ENCODE peak calls at places on chromosomes 1 and 21, in nine cellular contexts. One of them, this sample, is unnamed.

GRCh38 chr1:61378498-61379180 is 296.3 kb downstream of the NFIA start:
- DNase-seq in IMR-90: no peak
- DNase-seq in uterus: no peak
- DNase-seq in stomach: no peak
- DNase-seq in A549: no peak
- DNase-seq in HL-60: no peak
- DNase-seq in HFFc6: no peak
- DNase-seq in foreskin fibroblast: no peak
- DNase-seq in neural crest cell: no peak
- DNase-seq in this sample: no peak

GRCh38 chr1:162899422-162900168 is 38.6 kb upstream of the CCDC190 start:
- DNase-seq in IMR-90: peak; percentile 94
- DNase-seq in uterus: no peak
- DNase-seq in stomach: no peak
- DNase-seq in A549: no peak
- DNase-seq in HL-60: no peak
- DNase-seq in HFFc6: peak; percentile 95
- DNase-seq in foreskin fibroblast: peak; percentile 82
- DNase-seq in neural crest cell: no peak
- DNase-seq in this sample: no peak

GRCh38 chr21:40335689-40336088 is 468.5 kb downstream of the PCP4 start:
- DNase-seq in IMR-90: no peak
- DNase-seq in uterus: no peak
- DNase-seq in stomach: no peak
- DNase-seq in A549: no peak
- DNase-seq in HL-60: no peak
- DNase-seq in HFFc6: no peak
- DNase-seq in foreskin fibroblast: no peak
- DNase-seq in neural crest cell: no peak
- DNase-seq in this sample: no peak

GRCh38 chr1:245873068-245873467 is 634.0 kb downstream of the SMYD3 start:
- DNase-seq in IMR-90: peak; percentile 68
- DNase-seq in uterus: no peak
- DNase-seq in stomach: no peak
- DNase-seq in A549: no peak
- DNase-seq in HL-60: no peak
- DNase-seq in HFFc6: no peak
- DNase-seq in foreskin fibroblast: no peak
- DNase-seq in neural crest cell: no peak
- DNase-seq in this sample: no peak

GRCh38 chr1:156062189-156062588 is 1.2 kb downstream of the RAB25 start:
- DNase-seq in IMR-90: peak; percentile 36
- DNase-seq in uterus: no peak
- DNase-seq in stomach: peak; percentile 40
- DNase-seq in A549: no peak
- DNase-seq in HL-60: no peak
- DNase-seq in HFFc6: peak; percentile 19
- DNase-seq in foreskin fibroblast: no peak
- DNase-seq in neural crest cell: no peak
- DNase-seq in this sample: no peak

GRCh38 chr1:109793486-109794318 is 30.0 kb upstream of the EPS8L3 start:
- DNase-seq in IMR-90: peak; percentile 81
- DNase-seq in uterus: peak; percentile 61
- DNase-seq in stomach: peak; percentile 30
- DNase-seq in A549: no peak
- DNase-seq in HL-60: peak; percentile 39
- DNase-seq in HFFc6: peak; percentile 78
- DNase-seq in foreskin fibroblast: peak; percentile 80
- DNase-seq in neural crest cell: no peak
- DNase-seq in this sample: peak; percentile 45

GRCh38 chr1:58670200-58670599 is 29.7 kb downstream of the MYSM1 start:
- DNase-seq in IMR-90: no peak
- DNase-seq in uterus: no peak
- DNase-seq in stomach: no peak
- DNase-seq in A549: no peak
- DNase-seq in HL-60: peak; percentile 24
- DNase-seq in HFFc6: no peak
- DNase-seq in foreskin fibroblast: no peak
- DNase-seq in neural crest cell: no peak
- DNase-seq in this sample: no peak

GRCh38 chr1:158398818-158399502 is at the start of gene OR10T2:
- DNase-seq in IMR-90: no peak
- DNase-seq in uterus: no peak
- DNase-seq in stomach: no peak
- DNase-seq in A549: no peak
- DNase-seq in HL-60: no peak
- DNase-seq in HFFc6: no peak
- DNase-seq in foreskin fibroblast: no peak
- DNase-seq in neural crest cell: no peak
- DNase-seq in this sample: no peak

GRCh38 chr21:20739421-20739820 is 258.8 kb upstream of the NCAM2 start:
- DNase-seq in IMR-90: no peak
- DNase-seq in uterus: no peak
- DNase-seq in stomach: no peak
- DNase-seq in A549: no peak
- DNase-seq in HL-60: peak; percentile 18
- DNase-seq in HFFc6: no peak
- DNase-seq in foreskin fibroblast: no peak
- DNase-seq in neural crest cell: no peak
- DNase-seq in this sample: no peak

GRCh38 chr1:74412244-74412643 is 100.2 kb downstream of the LRRC53 start:
- DNase-seq in IMR-90: peak; percentile 20
- DNase-seq in uterus: no peak
- DNase-seq in stomach: no peak
- DNase-seq in A549: no peak
- DNase-seq in HL-60: no peak
- DNase-seq in HFFc6: no peak
- DNase-seq in foreskin fibroblast: no peak
- DNase-seq in neural crest cell: no peak
- DNase-seq in this sample: no peak

GRCh38 chr1:36285450-36286101 is 20.6 kb upstream of the SH3D21 start:
- DNase-seq in IMR-90: peak; percentile 92
- DNase-seq in uterus: peak; percentile 80
- DNase-seq in stomach: peak; percentile 69
- DNase-seq in A549: peak; percentile 84
- DNase-seq in HL-60: peak; percentile 78
- DNase-seq in HFFc6: peak; percentile 80
- DNase-seq in foreskin fibroblast: peak; percentile 80
- DNase-seq in neural crest cell: peak; percentile 60
- DNase-seq in this sample: peak; percentile 33

GRCh38 chr21:43824250-43824882 is 35.0 kb downstream of the RRP1 start:
- DNase-seq in IMR-90: peak; percentile 62
- DNase-seq in uterus: no peak
- DNase-seq in stomach: no peak
- DNase-seq in A549: peak; percentile 9
- DNase-seq in HL-60: no peak
- DNase-seq in HFFc6: peak; percentile 61
- DNase-seq in foreskin fibroblast: peak; percentile 56
- DNase-seq in neural crest cell: no peak
- DNase-seq in this sample: no peak

GRCh38 chr1:191869790-191870312 is 288.4 kb upstream of the RGS18 start:
- DNase-seq in IMR-90: no peak
- DNase-seq in uterus: no peak
- DNase-seq in stomach: no peak
- DNase-seq in A549: no peak
- DNase-seq in HL-60: no peak
- DNase-seq in HFFc6: no peak
- DNase-seq in foreskin fibroblast: no peak
- DNase-seq in neural crest cell: no peak
- DNase-seq in this sample: no peak

GRCh38 chr1:234730542-234731370 is 120.8 kb upstream of the IRF2BP2 start:
- DNase-seq in IMR-90: no peak
- DNase-seq in uterus: no peak
- DNase-seq in stomach: no peak
- DNase-seq in A549: no peak
- DNase-seq in HL-60: no peak
- DNase-seq in HFFc6: no peak
- DNase-seq in foreskin fibroblast: no peak
- DNase-seq in neural crest cell: no peak
- DNase-seq in this sample: no peak

GRCh38 chr1:26094076-26094669 is 17.5 kb upstream of the PDIK1L start:
- DNase-seq in IMR-90: peak; percentile 12
- DNase-seq in uterus: no peak
- DNase-seq in stomach: no peak
- DNase-seq in A549: no peak
- DNase-seq in HL-60: no peak
- DNase-seq in HFFc6: no peak
- DNase-seq in foreskin fibroblast: no peak
- DNase-seq in neural crest cell: no peak
- DNase-seq in this sample: no peak

GRCh38 chr1:117128323-117129079 is 7.0 kb upstream of the TRIM45 start:
- DNase-seq in IMR-90: peak; percentile 69
- DNase-seq in uterus: no peak
- DNase-seq in stomach: no peak
- DNase-seq in A549: peak; percentile 23
- DNase-seq in HL-60: no peak
- DNase-seq in HFFc6: peak; percentile 61
- DNase-seq in foreskin fibroblast: no peak
- DNase-seq in neural crest cell: no peak
- DNase-seq in this sample: no peak
- TF ChIP-seq CTCF in IMR-90: peak; percentile 67
- TF ChIP-seq CTCF in uterus: peak; percentile 62
- TF ChIP-seq CTCF in stomach: peak; percentile 53
- TF ChIP-seq CTCF in A549: peak; percentile 54
- TF ChIP-seq CTCF in HL-60: no peak
- TF ChIP-seq CTCF in HFFc6: peak; percentile 84
- TF ChIP-seq CTCF in foreskin fibroblast: peak; percentile 37
- TF ChIP-seq CTCF in neural crest cell: peak; percentile 72
- TF ChIP-seq CTCF in this sample: peak; percentile 43

GRCh38 chr1:202158810-202159533 is 1.4 kb downstream of the PTPN7 start:
- DNase-seq in IMR-90: no peak
- DNase-seq in uterus: no peak
- DNase-seq in stomach: no peak
- DNase-seq in A549: no peak
- DNase-seq in HL-60: peak; percentile 75
- DNase-seq in HFFc6: no peak
- DNase-seq in foreskin fibroblast: no peak
- DNase-seq in neural crest cell: no peak
- DNase-seq in this sample: no peak

GRCh38 chr1:202162049-202162417 is 1.6 kb upstream of the PTPN7 start:
- DNase-seq in IMR-90: no peak
- DNase-seq in uterus: no peak
- DNase-seq in stomach: no peak
- DNase-seq in A549: no peak
- DNase-seq in HL-60: peak; percentile 82
- DNase-seq in HFFc6: no peak
- DNase-seq in foreskin fibroblast: no peak
- DNase-seq in neural crest cell: no peak
- DNase-seq in this sample: no peak

GRCh38 chr1:202161151-202162048 is 998 bp upstream of the PTPN7 start:
- DNase-seq in IMR-90: no peak
- DNase-seq in uterus: no peak
- DNase-seq in stomach: no peak
- DNase-seq in A549: no peak
- DNase-seq in HL-60: peak; percentile 63
- DNase-seq in HFFc6: no peak
- DNase-seq in foreskin fibroblast: no peak
- DNase-seq in neural crest cell: no peak
- DNase-seq in this sample: no peak

GRCh38 chr1:202159534-202160371 is 649 bp downstream of the PTPN7 start:
- DNase-seq in IMR-90: no peak
- DNase-seq in uterus: no peak
- DNase-seq in stomach: no peak
- DNase-seq in A549: no peak
- DNase-seq in HL-60: peak; percentile 83
- DNase-seq in HFFc6: no peak
- DNase-seq in foreskin fibroblast: no peak
- DNase-seq in neural crest cell: no peak
- DNase-seq in this sample: peak; percentile 68

GRCh38 chr1:202160377-202160940 is at the start of gene PTPN7:
- DNase-seq in IMR-90: no peak
- DNase-seq in uterus: no peak
- DNase-seq in stomach: peak; percentile 39
- DNase-seq in A549: no peak
- DNase-seq in HL-60: peak; percentile 90
- DNase-seq in HFFc6: no peak
- DNase-seq in foreskin fibroblast: no peak
- DNase-seq in neural crest cell: no peak
- DNase-seq in this sample: peak; percentile 71
- TF ChIP-seq CTCF in IMR-90: no peak
- TF ChIP-seq CTCF in uterus: no peak
- TF ChIP-seq CTCF in stomach: no peak
- TF ChIP-seq CTCF in A549: no peak
- TF ChIP-seq CTCF in HL-60: peak; percentile 72
- TF ChIP-seq CTCF in HFFc6: peak; percentile 19
- TF ChIP-seq CTCF in foreskin fibroblast: no peak
- TF ChIP-seq CTCF in neural crest cell: no peak
- TF ChIP-seq CTCF in this sample: peak; percentile 59

GRCh38 chr1:113990966-113991365 is 11.7 kb downstream of the OLFML3 start:
- DNase-seq in IMR-90: no peak
- DNase-seq in uterus: no peak
- DNase-seq in stomach: no peak
- DNase-seq in A549: no peak
- DNase-seq in HL-60: no peak
- DNase-seq in HFFc6: no peak
- DNase-seq in foreskin fibroblast: no peak
- DNase-seq in neural crest cell: no peak
- DNase-seq in this sample: no peak

GRCh38 chr1:113991467-113991997 is 12.3 kb downstream of the OLFML3 start:
- DNase-seq in IMR-90: no peak
- DNase-seq in uterus: no peak
- DNase-seq in stomach: no peak
- DNase-seq in A549: no peak
- DNase-seq in HL-60: no peak
- DNase-seq in HFFc6: no peak
- DNase-seq in foreskin fibroblast: no peak
- DNase-seq in neural crest cell: no peak
- DNase-seq in this sample: no peak

GRCh38 chr1:113993766-113994165 is 14.5 kb downstream of the OLFML3 start:
- DNase-seq in IMR-90: no peak
- DNase-seq in uterus: no peak
- DNase-seq in stomach: no peak
- DNase-seq in A549: no peak
- DNase-seq in HL-60: no peak
- DNase-seq in HFFc6: no peak
- DNase-seq in foreskin fibroblast: no peak
- DNase-seq in neural crest cell: no peak
- DNase-seq in this sample: no peak

GRCh38 chr1:113993072-113993471 is 13.8 kb downstream of the OLFML3 start:
- DNase-seq in IMR-90: no peak
- DNase-seq in uterus: no peak
- DNase-seq in stomach: no peak
- DNase-seq in A549: no peak
- DNase-seq in HL-60: no peak
- DNase-seq in HFFc6: no peak
- DNase-seq in foreskin fibroblast: no peak
- DNase-seq in neural crest cell: no peak
- DNase-seq in this sample: no peak

GRCh38 chr1:113990541-113990940 is 11.3 kb downstream of the OLFML3 start:
- DNase-seq in IMR-90: no peak
- DNase-seq in uterus: no peak
- DNase-seq in stomach: no peak
- DNase-seq in A549: no peak
- DNase-seq in HL-60: no peak
- DNase-seq in HFFc6: no peak
- DNase-seq in foreskin fibroblast: no peak
- DNase-seq in neural crest cell: no peak
- DNase-seq in this sample: no peak
- TF ChIP-seq CTCF in IMR-90: no peak
- TF ChIP-seq CTCF in uterus: no peak
- TF ChIP-seq CTCF in stomach: no peak
- TF ChIP-seq CTCF in A549: no peak
- TF ChIP-seq CTCF in HL-60: no peak
- TF ChIP-seq CTCF in HFFc6: no peak
- TF ChIP-seq CTCF in foreskin fibroblast: no peak
- TF ChIP-seq CTCF in neural crest cell: no peak
- TF ChIP-seq CTCF in this sample: no peak

GRCh38 chr1:43367904-43368645 is at the start of gene ELOVL1:
- DNase-seq in IMR-90: peak; percentile 80
- DNase-seq in uterus: peak; percentile 87
- DNase-seq in stomach: peak; percentile 95
- DNase-seq in A549: peak; percentile 84
- DNase-seq in HL-60: peak; percentile 94
- DNase-seq in HFFc6: peak; percentile 84
- DNase-seq in foreskin fibroblast: peak; percentile 90
- DNase-seq in neural crest cell: peak; percentile 88
- DNase-seq in this sample: peak; percentile 85
- TF ChIP-seq CTCF in IMR-90: peak; percentile 34
- TF ChIP-seq CTCF in uterus: no peak
- TF ChIP-seq CTCF in stomach: no peak
- TF ChIP-seq CTCF in A549: no peak
- TF ChIP-seq CTCF in HL-60: peak; percentile 20
- TF ChIP-seq CTCF in HFFc6: peak; percentile 32
- TF ChIP-seq CTCF in foreskin fibroblast: no peak
- TF ChIP-seq CTCF in neural crest cell: no peak
- TF ChIP-seq CTCF in this sample: no peak

This sample was measured in natural killer cell.